ENCODE peak calls at places on chromosomes 7 and 10, in six cellular contexts. F, K, X, O, U and L are unnamed samples.

GRCh38 chr10:61643316-61643751 is 19.4 kb upstream of the CABCOCO1 start:
- DNase-seq in X (no peak), U (no peak), O (no peak), K (no peak), F (no peak), L (peak)

GRCh38 chr7:80929619-80930018 is 10.8 kb upstream of the SEMA3C start:
- DNase-seq in F (peak), X (no peak), U (no peak), K (no peak), O (no peak), L (no peak)

GRCh38 chr7:132075573-132075972 is 500.7 kb downstream of the PLXNA4 start:
- DNase-seq in O (no peak), F (no peak), K (no peak), U (no peak), X (peak), L (no peak)

GRCh38 chr7:17623546-17624185 is 316.6 kb downstream of the SNX13 start:
- DNase-seq in X (no peak), K (no peak), U (no peak), F (no peak), O (no peak), L (no peak)

GRCh38 chr10:98323221-98324164 is 55.5 kb upstream of the LOXL4 start:
- DNase-seq in X (peak), O (no peak), K (peak), F (peak), U (peak), L (peak)

GRCh38 chr7:156032973-156033372 is 220.7 kb upstream of the SHH start:
- DNase-seq in X (no peak), K (no peak), F (no peak), O (no peak), U (no peak), L (no peak)

GRCh38 chr10:71333154-71333887 is 14.3 kb downstream of the SLC29A3 start:
- DNase-seq in K (no peak), O (no peak), F (no peak), U (no peak), X (peak), L (no peak)

GRCh38 chr10:125023862-125024495 is 82.1 kb downstream of the ZRANB1 start:
- DNase-seq in X (peak), U (no peak), O (no peak), K (no peak), F (no peak), L (no peak)

GRCh38 chr7:55561756-55562155 is 10.5 kb downstream of the VOPP1 start:
- DNase-seq in K (no peak), F (no peak), U (no peak), X (no peak), O (no peak), L (no peak)

GRCh38 chr7:149823631-149824199 is 14.5 kb upstream of the ZNF862 start:
- DNase-seq in O (no peak), F (no peak), X (no peak), K (no peak), U (no peak), L (no peak)

GRCh38 chr7:149458235-149458634 is 2.6 kb downstream of the ZNF777 start:
- DNase-seq in O (no peak), F (no peak), X (no peak), K (no peak), U (no peak), L (no peak)

GRCh38 chr7:70719120-70719519 is 412.8 kb upstream of the GALNT17 start:
- DNase-seq in O (no peak), X (no peak), U (no peak), F (no peak), K (no peak), L (peak)

GRCh38 chr10:10911471-10911921 is 106.2 kb upstream of the CELF2 start:
- DNase-seq in U (peak), X (no peak), F (peak), O (no peak), K (peak), L (no peak)

GRCh38 chr10:3853547-3853989 is 68.6 kb upstream of the KLF6 start:
- DNase-seq in U (no peak), O (no peak), K (no peak), F (no peak), X (no peak), L (no peak)

GRCh38 chr10:70364001-70364771 is 18.2 kb downstream of the LRRC20 start:
- DNase-seq in F (peak), O (peak), K (peak), U (peak), X (peak), L (peak)

GRCh38 chr7:134434701-134435100 is 24.2 kb downstream of the AKR1B1 start:
- DNase-seq in K (peak), O (no peak), X (no peak), F (no peak), U (no peak), L (no peak)

GRCh38 chr7:56174346-56175085 is 58.3 kb upstream of the NUPR2 start:
- DNase-seq in X (no peak), F (peak), K (no peak), O (no peak), U (no peak), L (no peak)

GRCh38 chr7:47759056-47759706 is 177.3 kb upstream of the TNS3 start:
- DNase-seq in K (no peak), U (no peak), O (no peak), F (peak), X (no peak), L (no peak)

GRCh38 chr10:77889277-77889903 is 37.2 kb downstream of the DLG5 start:
- DNase-seq in K (no peak), O (no peak), X (no peak), U (no peak), F (no peak), L (peak)

GRCh38 chr7:110446658-110447057 is 644.3 kb upstream of the LRRN3 start:
- DNase-seq in F (no peak), K (no peak), U (no peak), X (no peak), O (no peak), L (no peak)